ENCODE peak calls at places on chromosomes 1 and 21, in five cellular contexts. B is body of pancreas, E is spleen, P is stomach, R is H1. J is an unnamed sample.

GRCh38 chr1:229599218-229599812 is 26.6 kb downstream of the TAF5L start:
- DNase-seq in B (no peak), E (no peak), P (no peak), R (no peak), J (no peak)

GRCh38 chr1:198755715-198756114 is 116.9 kb downstream of the PTPRC start:
- DNase-seq in B (no peak), E (no peak), P (no peak), R (no peak), J (no peak)

GRCh38 chr1:73065585-73065984 is 783.2 kb upstream of the NEGR1 start:
- DNase-seq in B (no peak), E (no peak), P (no peak), R (no peak), J (no peak)

GRCh38 chr1:206715120-206715519 is 30.4 kb downstream of the MAPKAPK2 start:
- DNase-seq in B (no peak), E (no peak), P (no peak), R (no peak), J (no peak)

GRCh38 chr1:104780470-104781078 is 1030.9 kb downstream of the AMY1C start:
- DNase-seq in B (no peak), E (no peak), P (no peak), R (no peak), J (peak; percentile 20)

GRCh38 chr1:192986110-192986747 is 72.9 kb downstream of the UCHL5 start:
- DNase-seq in B (no peak), E (no peak), P (no peak), R (no peak), J (no peak)

GRCh38 chr1:59673575-59674467 is 140.9 kb upstream of the HOOK1 start:
- DNase-seq in B (peak; percentile 69), E (peak; percentile 76), P (peak; percentile 79), R (no peak), J (no peak)

GRCh38 chr1:23530089-23530749 is 814 bp downstream of the E2F2 start:
- DNase-seq in B (peak; percentile 6), E (no peak), P (no peak), R (no peak), J (no peak)

GRCh38 chr1:154837679-154838171 is 32.4 kb downstream of the KCNN3 start:
- DNase-seq in B (peak; percentile 19), E (peak; percentile 85), P (peak; percentile 56), R (no peak), J (peak; percentile 65)

GRCh38 chr1:40770296-40771070 is 13.1 kb upstream of the KCNQ4 start:
- DNase-seq in B (no peak), E (no peak), P (no peak), R (peak; percentile 58), J (no peak)

GRCh38 chr1:87513971-87514660 is 185.4 kb downstream of the LMO4 start:
- DNase-seq in B (no peak), E (no peak), P (no peak), R (no peak), J (no peak)

GRCh38 chr1:87512431-87512830 is 183.8 kb downstream of the LMO4 start:
- DNase-seq in B (no peak), E (no peak), P (no peak), R (no peak), J (no peak)

GRCh38 chr1:87513270-87513669 is 184.6 kb downstream of the LMO4 start:
- DNase-seq in B (no peak), E (no peak), P (no peak), R (no peak), J (no peak)

GRCh38 chr1:87510540-87510939 is 181.9 kb downstream of the LMO4 start:
- DNase-seq in B (no peak), E (no peak), P (no peak), R (no peak), J (no peak)

DNA sequence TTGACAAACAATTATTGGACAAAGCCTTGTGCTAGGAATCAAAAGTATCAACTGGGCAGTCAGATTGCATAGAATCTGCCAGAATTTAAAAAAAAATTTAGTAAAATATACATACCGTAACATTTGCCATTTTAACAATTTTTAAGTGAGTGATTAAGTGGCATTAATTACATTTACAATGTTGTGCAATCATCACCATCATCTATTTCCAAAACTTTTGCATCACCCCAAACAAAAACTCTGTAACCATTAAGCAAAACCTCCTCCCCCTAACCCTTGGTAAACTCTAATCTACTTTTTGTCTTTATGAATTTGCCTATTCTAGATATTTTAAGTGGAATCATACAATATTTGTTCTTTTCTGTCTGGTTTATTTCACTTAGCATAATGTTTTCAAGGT is 182.8 kb downstream of the LMO4 start:
- DNase-seq in B (no peak), E (no peak), P (no peak), R (no peak), J (no peak)
- TF ChIP-seq POLR2A in B (no peak), E (no peak), P (no peak), R (no peak), J (no peak)

GRCh38 chr21:25506268-25506667 is 101.0 kb downstream of the MRPL39 start:
- DNase-seq in B (no peak), E (no peak), P (no peak), R (no peak), J (no peak)
- TF ChIP-seq POLR2A in B (no peak), E (no peak), P (no peak), R (no peak), J (no peak)

DNA sequence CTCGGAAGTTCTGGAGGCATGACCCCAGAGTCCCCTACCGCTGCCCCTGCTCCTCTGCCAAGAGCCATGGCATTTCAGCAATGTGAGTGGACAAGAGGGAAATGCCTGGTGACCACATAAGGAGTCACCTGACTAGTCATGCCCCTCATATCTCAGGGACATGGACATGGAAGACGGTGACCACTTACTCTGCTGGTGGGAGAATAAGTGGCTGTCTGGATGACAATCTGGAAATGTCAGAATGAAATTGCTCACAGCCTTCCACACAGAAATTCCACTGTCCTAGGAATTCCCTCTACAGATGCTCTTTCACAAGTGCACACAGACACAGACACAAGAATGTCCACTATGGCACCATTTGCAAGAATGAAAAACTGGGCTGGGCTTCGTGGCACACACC is 24.3 kb upstream of the PLEKHG5 start:
- DNase-seq in B (no peak), E (no peak), P (no peak), R (no peak), J (no peak)
- TF ChIP-seq POLR2A in B (no peak), E (no peak), P (no peak), R (no peak), J (no peak)

DNA sequence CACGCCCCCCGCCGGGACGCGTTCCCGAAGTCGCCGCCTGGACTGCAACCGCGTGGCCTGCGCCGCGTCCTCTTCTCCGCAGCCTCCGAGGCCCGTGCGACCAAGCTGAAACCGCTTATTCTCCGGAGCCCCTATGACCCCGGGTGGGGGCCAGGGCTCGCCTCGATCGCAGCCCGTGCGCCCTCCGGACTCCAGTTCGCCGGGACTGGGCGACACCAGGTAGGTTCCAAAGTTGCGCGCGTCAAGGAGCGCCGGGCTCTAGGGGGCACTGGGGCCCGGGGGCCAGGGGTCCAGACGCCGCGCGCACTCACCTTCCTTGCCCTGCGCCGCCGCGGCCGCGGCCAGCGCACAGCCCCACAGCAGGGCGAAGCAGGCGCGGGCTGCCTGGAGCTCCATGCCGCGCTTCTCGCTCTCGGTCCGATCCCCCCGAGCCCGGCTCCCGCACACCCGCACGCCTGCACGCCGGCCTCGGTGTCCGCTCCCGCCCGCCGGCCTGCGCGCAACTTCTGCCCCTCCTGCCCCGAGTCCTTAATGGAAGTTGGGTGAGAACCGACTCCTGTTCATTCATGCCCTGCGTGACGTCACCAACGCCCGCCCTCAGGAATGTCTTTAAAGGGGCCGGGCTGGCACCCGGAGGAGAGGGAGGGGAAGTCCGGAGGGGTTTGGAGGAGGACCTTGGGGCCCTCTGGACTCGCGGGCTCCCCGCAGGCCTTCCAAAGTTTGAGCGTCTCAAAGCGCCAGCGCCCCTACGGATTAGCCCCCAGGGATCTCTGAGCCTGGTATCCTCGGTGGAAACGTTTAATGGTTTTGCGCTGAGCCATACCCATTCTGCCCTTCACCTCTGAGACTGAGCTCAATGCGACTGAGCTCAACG is at the start of gene EPHA2:
- DNase-seq in B (peak; percentile 96), E (peak; percentile 86), P (peak; percentile 95), R (peak; percentile 96), J (no peak)
- TF ChIP-seq POLR2A in B (peak; percentile 96), E (peak; percentile 83), P (no peak), R (peak; percentile 95), J (no peak)

GRCh38 chr1:179228783-179229213 is 679 bp downstream of the ABL2 start:
- DNase-seq in B (peak; percentile 74), E (no peak), P (peak; percentile 45), R (peak; percentile 67), J (peak; percentile 50)
- TF ChIP-seq POLR2A in B (no peak), E (no peak), P (no peak), R (peak; percentile 27), J (no peak)

DNA sequence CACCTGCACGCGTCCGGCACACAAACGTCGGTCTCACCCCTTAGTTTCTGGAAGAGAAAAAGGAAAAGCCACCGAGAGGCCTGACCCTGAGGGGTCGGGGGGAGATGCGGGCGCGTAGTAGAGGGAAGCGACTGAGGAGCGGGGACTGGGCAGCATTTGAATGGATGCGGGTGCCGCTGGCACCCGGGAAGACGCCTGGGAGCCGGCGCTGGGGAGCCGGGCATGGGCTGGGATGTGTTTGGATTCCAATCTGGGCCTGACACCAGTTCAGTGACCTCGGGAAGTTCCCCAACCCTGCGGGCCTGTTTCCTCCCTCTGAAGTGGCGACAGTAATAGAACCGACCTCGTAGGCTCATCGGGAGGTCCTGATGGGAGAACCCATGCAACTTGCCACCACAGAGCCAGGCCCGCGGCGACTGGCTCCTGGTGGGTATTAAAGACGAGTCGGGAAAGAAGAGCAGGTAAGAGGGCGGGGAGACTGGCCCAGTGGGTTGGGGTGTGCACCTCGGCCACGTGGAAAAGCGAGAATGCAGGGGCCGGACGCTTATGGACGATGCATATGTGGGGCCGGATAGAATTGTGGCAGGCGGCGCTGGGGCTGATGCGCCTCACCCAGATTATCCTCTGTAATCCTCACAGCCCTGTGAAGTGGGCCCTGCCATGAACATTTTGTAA is 105.9 kb downstream of the SLC16A1 start:
- DNase-seq in B (no peak), E (no peak), P (no peak), R (peak; percentile 67), J (peak; percentile 12)
- TF ChIP-seq POLR2A in B (no peak), E (no peak), P (no peak), R (no peak), J (no peak)

GRCh38 chr1:182604128-182604834 is at the start of gene RGS16:
- DNase-seq in B (peak; percentile 96), E (peak; percentile 98), P (peak; percentile 96), R (peak; percentile 95), J (peak; percentile 93)
- TF ChIP-seq POLR2A in B (peak; percentile 83), E (peak; percentile 63), P (no peak), R (peak; percentile 86), J (peak; percentile 99)

DNA sequence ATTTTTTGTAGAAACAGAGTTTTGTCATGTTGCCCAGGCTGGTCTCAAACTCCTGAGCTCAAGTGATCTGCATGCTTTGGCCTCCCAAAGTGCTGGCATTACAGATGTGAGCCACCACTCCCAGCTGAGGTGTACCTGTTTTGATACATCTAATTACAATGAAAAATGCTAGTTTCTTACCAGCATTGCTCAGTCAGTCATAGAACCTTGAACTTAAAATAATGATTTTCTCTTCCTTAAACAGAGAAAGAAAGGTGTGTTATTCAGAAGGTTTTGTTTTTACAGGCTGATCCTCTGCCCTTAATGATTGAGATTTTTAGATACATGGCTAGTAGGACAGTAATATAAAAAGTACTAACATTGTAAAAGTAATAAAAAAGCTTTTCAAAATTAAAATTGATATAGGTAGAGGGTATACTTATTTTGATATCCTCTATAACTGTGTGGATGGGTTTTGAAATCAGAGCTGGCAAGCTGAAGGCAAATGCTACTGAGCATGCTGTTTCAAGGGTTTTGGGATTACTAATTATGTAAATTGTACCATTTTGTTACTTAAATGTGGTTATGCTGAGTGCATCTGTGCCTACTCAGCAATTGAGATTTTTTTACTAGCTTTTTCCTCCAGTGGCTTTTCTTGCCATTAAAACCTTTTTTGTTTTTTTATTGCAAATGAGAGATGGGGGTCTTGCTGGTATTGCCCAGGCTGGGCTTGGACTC is 16.1 kb downstream of the PRRC2C start:
- DNase-seq in B (no peak), E (no peak), P (no peak), R (no peak), J (no peak)
- TF ChIP-seq POLR2A in B (no peak), E (no peak), P (no peak), R (no peak), J (no peak)

J was measured in GM12891.